ENCODE peak calls at places on chromosomes 12 and 14, in nine cellular contexts. P, M, R, J, F, Z, D, N and H are unnamed samples.

GRCh38 chr12:68245071-68246021 is 8.1 kb downstream of the IL22 start:
- DNase-seq in N (no peak), P (peak; percentile 24), D (no peak), M (no peak), Z (no peak), F (peak; percentile 62), R (no peak), J (no peak), H (no peak)

GRCh38 chr12:64232201-64232600 is 10.1 kb upstream of the KICS2 start:
- DNase-seq in Z (no peak), F (no peak), R (no peak), M (no peak), D (no peak), J (no peak), N (no peak), P (no peak), H (no peak)

GRCh38 chr12:56628671-56629458 is 1.3 kb downstream of the BAZ2A start:
- DNase-seq in P (peak; percentile 74), R (peak; percentile 84), J (peak; percentile 84), M (no peak), F (peak; percentile 43), Z (peak; percentile 82), N (peak; percentile 73), D (peak; percentile 71), H (peak; percentile 71)

GRCh38 chr12:30796891-30797371 is 42.2 kb upstream of the CAPRIN2 start:
- DNase-seq in N (no peak), M (no peak), F (peak; percentile 58), Z (no peak), D (peak; percentile 39), J (no peak), R (no peak), P (peak; percentile 47), H (peak; percentile 52)

GRCh38 chr12:126385785-126386184 is 1320.5 kb downstream of the AACS start:
- DNase-seq in Z (no peak), F (peak; percentile 85), N (no peak), D (peak; percentile 92), P (no peak), R (no peak), M (no peak), J (no peak), H (peak; percentile 71)

GRCh38 chr12:16095531-16096110 is 181.9 kb downstream of the SLC15A5 start:
- DNase-seq in Z (no peak), M (no peak), N (no peak), J (no peak), R (no peak), F (no peak), P (no peak), D (no peak), H (no peak)

GRCh38 chr14:88729159-88729558 is 63.6 kb downstream of the EML5 start:
- DNase-seq in N (no peak), J (no peak), R (no peak), P (peak; percentile 4), F (no peak), D (no peak), M (no peak), Z (no peak), H (peak; percentile 2)

GRCh38 chr12:14771651-14772137 is 31.6 kb downstream of the WBP11 start:
- DNase-seq in D (no peak), J (no peak), M (no peak), Z (peak; percentile 73), P (no peak), N (peak; percentile 49), R (no peak), F (no peak), H (no peak)

GRCh38 chr12:79512068-79512467 is 178.7 kb downstream of the PAWR start:
- DNase-seq in P (no peak), D (no peak), R (no peak), N (peak; percentile 14), F (no peak), M (no peak), J (no peak), Z (no peak), H (no peak)

GRCh38 chr12:111107392-111108178 is 187.2 kb upstream of the MYL2 start:
- DNase-seq in J (no peak), M (no peak), D (no peak), F (no peak), N (no peak), P (no peak), R (no peak), Z (no peak), H (no peak)

GRCh38 chr12:2389079-2389790 is 336.4 kb downstream of the CACNA1C start:
- DNase-seq in D (no peak), N (no peak), F (no peak), M (no peak), P (peak; percentile 15), J (no peak), Z (no peak), R (no peak), H (peak; percentile 63)

GRCh38 chr14:52700701-52701172 is 5.4 kb upstream of the ERO1A start:
- DNase-seq in J (no peak), R (no peak), M (no peak), D (peak; percentile 66), N (no peak), Z (no peak), P (peak; percentile 33), F (no peak), H (peak; percentile 34)

GRCh38 chr12:119412811-119413794 is 78.6 kb downstream of the CCDC60 start:
- DNase-seq in F (peak; percentile 38), Z (peak; percentile 79), N (peak; percentile 81), J (peak; percentile 56), D (peak; percentile 82), M (peak; percentile 3), P (peak; percentile 59), R (peak; percentile 77), H (peak; percentile 5)

GRCh38 chr12:124867389-124867930 is 3.8 kb upstream of the SCARB1 start:
- DNase-seq in N (peak; percentile 64), M (no peak), J (no peak), R (peak; percentile 44), F (peak; percentile 77), Z (no peak), D (peak; percentile 78), P (peak; percentile 81), H (peak; percentile 46)

GRCh38 chr12:72540811-72541210 is 268.6 kb downstream of the TRHDE start:
- DNase-seq in P (peak; percentile 45), F (peak; percentile 85), R (no peak), M (no peak), Z (no peak), J (no peak), D (no peak), N (no peak), H (no peak)

GRCh38 chr12:72549184-72549583 is 277.0 kb downstream of the TRHDE start:
- DNase-seq in R (no peak), P (no peak), J (no peak), D (no peak), Z (no peak), F (no peak), N (no peak), M (no peak), H (no peak)

GRCh38 chr12:72543777-72544467 is 271.8 kb downstream of the TRHDE start:
- DNase-seq in D (no peak), J (no peak), N (no peak), R (no peak), F (no peak), M (no peak), Z (no peak), P (no peak), H (no peak)

GRCh38 chr12:72547593-72547992 is 275.4 kb downstream of the TRHDE start:
- DNase-seq in P (peak; percentile 72), F (peak; percentile 68), M (peak; percentile 30), Z (no peak), R (no peak), D (no peak), N (no peak), J (no peak), H (peak; percentile 62)

DNA sequence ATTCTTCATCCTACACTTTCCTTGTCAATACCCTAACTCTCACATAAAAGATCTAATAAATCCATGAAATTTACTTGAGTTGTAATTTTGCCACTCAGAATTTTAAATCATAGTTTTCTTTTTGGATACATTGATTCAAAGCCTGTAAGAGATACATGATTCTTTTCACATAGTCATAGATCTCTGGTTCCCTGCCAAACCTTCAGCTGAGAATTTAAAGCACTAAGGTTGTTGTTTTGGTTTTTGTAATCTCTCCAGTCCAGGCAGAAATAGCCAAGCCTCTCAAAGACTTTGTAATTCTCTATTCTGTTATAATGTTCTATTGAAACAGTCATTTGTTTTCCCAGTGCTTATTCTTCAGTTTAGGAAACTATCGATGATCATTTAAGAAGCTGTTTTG is 273.9 kb downstream of the TRHDE start:
- DNase-seq in M (no peak), P (peak; percentile 73), Z (no peak), D (no peak), J (no peak), R (no peak), F (peak; percentile 70), N (no peak), H (peak; percentile 21)
- H3K4me3 ChIP-seq in M (no peak overlapping the region), P (no peak overlapping the region), Z (no peak overlapping the region), D (no peak overlapping the region), J (no peak overlapping the region), R (no peak overlapping the region), F (no peak overlapping the region), N (no peak overlapping the region), H (no peak overlapping the region)

GRCh38 chr12:131452444-131452860 is 258.4 kb upstream of the SFSWAP start:
- DNase-seq in F (no peak), M (no peak), P (no peak), J (no peak), Z (peak; percentile 59), R (peak; percentile 40), N (peak; percentile 73), D (no peak), H (no peak)
- TF ChIP-seq CTCF in F (no peak), M (no peak), P (no peak), J (peak; percentile 21), Z (peak; percentile 62), R (peak; percentile 26), N (peak; percentile 74), D (no peak), H (no peak)

GRCh38 chr14:72389200-72389599 is 457.0 kb downstream of the RGS6 start:
- DNase-seq in D (no peak), R (no peak), P (no peak), Z (no peak), J (no peak), N (no peak), F (no peak), M (no peak), H (no peak)

GRCh38 chr14:72387727-72388126 is 455.5 kb downstream of the RGS6 start:
- DNase-seq in F (no peak), J (no peak), P (no peak), M (no peak), Z (no peak), D (no peak), N (peak; percentile 10), R (peak; percentile 2), H (no peak)

GRCh38 chr14:72383869-72384268 is 451.6 kb downstream of the RGS6 start:
- DNase-seq in R (no peak), P (no peak), D (no peak), Z (no peak), N (no peak), J (no peak), M (no peak), F (no peak), H (no peak)
- H3K4me3 ChIP-seq in R (no peak overlapping the region), P (peak overlapping the region; percentile 41), D (no peak overlapping the region), Z (peak overlapping the region; percentile 32), N (no peak overlapping the region), J (no peak overlapping the region), M (no peak overlapping the region), F (peak overlapping the region; percentile 36), H (no peak overlapping the region)

DNA sequence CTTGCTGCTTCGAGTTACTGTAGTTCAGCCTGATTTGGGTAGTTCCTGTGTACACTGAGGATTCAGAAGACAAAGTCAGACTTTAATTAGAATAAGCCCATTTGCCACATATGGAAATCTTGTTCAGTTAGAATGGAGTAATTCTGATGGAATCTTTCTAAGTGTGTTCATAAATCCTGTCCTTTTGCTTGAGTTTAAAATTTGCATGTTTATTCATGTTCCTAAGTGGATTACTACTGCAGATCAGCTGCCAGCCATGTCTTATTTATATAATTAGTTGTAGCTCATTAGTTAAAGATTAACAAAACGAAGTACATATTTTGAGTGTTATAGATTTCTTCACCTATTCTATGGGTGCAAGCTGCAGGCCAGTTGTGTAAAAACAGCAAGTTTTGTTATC is 504.5 kb downstream of the PCNX1 start:
- DNase-seq in J (no peak), P (no peak), D (no peak), R (no peak), M (no peak), N (no peak), F (no peak), Z (no peak), H (no peak)
- TF ChIP-seq CTCF in J (no peak), P (no peak), D (no peak), R (no peak), M (no peak), N (no peak), F (no peak), Z (no peak), H (no peak)